ENCODE peak calls at places on chromosomes 5 and 9, in six cellular contexts. W is colonic mucosa, U is PC-3, R is GM23338, Y is K562, G is tibial nerve. Z is an unnamed sample.

GRCh38 chr5:26893078-26893477 is 145.3 kb downstream of the CDH9 start:
- DNase-seq in W (no peak), U (no peak), G (no peak), R (no peak), Y (no peak), Z (no peak)

GRCh38 chr9:81146684-81147337 is 542.5 kb downstream of the TLE1 start:
- DNase-seq in G (no peak), R (no peak), W (no peak), U (peak), Y (no peak), Z (no peak)

GRCh38 chr9:127642047-127642740 is 30.1 kb downstream of the STXBP1 start:
- DNase-seq in W (no peak), R (no peak), G (no peak), U (no peak), Y (no peak), Z (no peak)

GRCh38 chr9:5708414-5708813 is 79.5 kb downstream of the RIC1 start:
- DNase-seq in U (no peak), Y (no peak), G (no peak), W (no peak), R (no peak), Z (no peak)

GRCh38 chr5:66144074-66144798 is at the start of gene SREK1:
- DNase-seq in R (peak), Y (peak), U (peak), W (peak), G (peak), Z (peak)

GRCh38 chr9:83336696-83337095 is 201.5 kb downstream of the FRMD3 start:
- DNase-seq in Y (peak), R (no peak), G (no peak), W (no peak), U (peak), Z (no peak)

GRCh38 chr9:762217-762616 is 79.3 kb upstream of the DMRT1 start:
- DNase-seq in W (no peak), G (no peak), U (no peak), R (no peak), Y (no peak), Z (no peak)

GRCh38 chr9:136840877-136841645 is 1.2 kb upstream of the AJM1 start:
- DNase-seq in U (no peak), G (no peak), R (peak), Y (peak), W (peak), Z (no peak)

GRCh38 chr5:63145167-63145566 is 566.5 kb downstream of the LRRC70 start:
- DNase-seq in W (no peak), U (no peak), G (no peak), Y (no peak), R (no peak), Z (no peak)

GRCh38 chr5:65126670-65127069 is 355.1 kb downstream of the ADAMTS6 start:
- DNase-seq in W (no peak), G (no peak), U (no peak), Y (no peak), R (no peak), Z (no peak)

GRCh38 chr9:33148367-33149019 is 18.6 kb downstream of the B4GALT1 start:
- DNase-seq in Y (no peak), R (no peak), G (no peak), W (no peak), U (no peak), Z (no peak)

GRCh38 chr5:123514615-123515355 is 2.8 kb downstream of the CSNK1G3 start:
- DNase-seq in W (no peak), Y (no peak), U (peak), R (no peak), G (no peak), Z (no peak)

GRCh38 chr5:131218392-131218791 is 45.5 kb upstream of the CDC42SE2 start:
- DNase-seq in R (no peak), U (peak), Y (no peak), G (no peak), W (no peak), Z (no peak)

GRCh38 chr5:7876867-7877266 is 7.9 kb downstream of the MTRR start:
- DNase-seq in Y (no peak), R (no peak), G (no peak), W (no peak), U (peak), Z (no peak)

GRCh38 chr9:23683021-23683431 is 143.0 kb downstream of the ELAVL2 start:
- DNase-seq in W (no peak), Y (no peak), R (peak), G (no peak), U (peak), Z (no peak)

GRCh38 chr5:127312131-127312530 is 21.5 kb downstream of the MEGF10 start:
- DNase-seq in G (no peak), Y (no peak), U (no peak), W (peak), R (no peak), Z (no peak)

GRCh38 chr5:10595678-10596309 is 31.9 kb downstream of the ANKRD33B start:
- DNase-seq in W (peak), G (no peak), Y (peak), U (peak), R (no peak), Z (no peak)

GRCh38 chr9:16413509-16414016 is 456.9 kb downstream of the BNC2 start:
- DNase-seq in U (peak), Y (no peak), R (no peak), W (no peak), G (no peak), Z (no peak)

GRCh38 chr5:53469946-53470687 is 10.3 kb upstream of the FST start:
- DNase-seq in W (no peak), U (peak), Y (no peak), G (no peak), R (no peak), Z (no peak)

GRCh38 chr9:137492464-137493162 is 33.5 kb upstream of the NSMF start:
- DNase-seq in U (peak), G (no peak), Y (peak), W (peak), R (peak), Z (no peak)

GRCh38 chr5:68932830-68933434 is 160.9 kb upstream of the SLC30A5 start:
- DNase-seq in U (no peak), R (peak), G (no peak), Y (peak), W (no peak), Z (no peak)

GRCh38 chr5:30401479-30402058 is 791.9 kb upstream of the CDH6 start:
- DNase-seq in R (peak), G (no peak), U (peak), W (peak), Y (peak), Z (no peak)
- TF ChIP-seq CTCF in R (peak), G (no peak), U (peak), W (no peak), Y (no peak), Z (no peak)

GRCh38 chr5:119439140-119439625 is 13.1 kb upstream of the HSD17B4 start:
- DNase-seq in R (no peak), G (no peak), W (peak), U (no peak), Y (peak), Z (no peak)

GRCh38 chr5:119435436-119436132 is 16.7 kb upstream of the HSD17B4 start:
- DNase-seq in G (peak), W (peak), U (peak), Y (peak), R (peak), Z (peak)
- TF ChIP-seq CTCF in G (no peak), W (peak), U (peak), Y (peak), R (peak), Z (peak)

GRCh38 chr5:119578937-119579336 is 50.4 kb upstream of the FAM170A start:
- DNase-seq in G (no peak), Y (peak), R (peak), W (no peak), U (peak), Z (no peak)
- TF ChIP-seq CTCF in G (no peak), Y (peak), R (peak), W (no peak), U (peak), Z (no peak)

DNA sequence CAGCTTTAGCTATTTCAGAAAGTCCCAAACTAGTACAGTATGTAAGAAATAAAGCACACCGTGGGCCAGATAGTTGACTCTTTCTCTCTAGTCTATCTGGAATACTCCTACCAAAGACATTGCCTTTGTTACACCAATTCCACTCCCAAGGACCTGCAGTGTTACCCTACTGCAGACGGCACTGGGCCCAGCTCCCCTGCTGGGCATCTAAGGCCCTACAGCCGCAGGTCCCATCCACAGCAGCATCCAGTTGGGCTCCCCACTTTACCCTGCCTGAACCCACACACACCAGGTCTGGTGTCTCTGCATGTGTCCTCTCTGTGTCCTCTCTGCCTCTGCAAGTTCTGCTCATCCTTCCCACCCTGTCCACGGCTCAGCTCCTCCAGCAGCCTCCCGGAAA is 22.5 kb downstream of the TNIP1 start:
- DNase-seq in W (no peak), G (no peak), Y (no peak), R (no peak), U (no peak), Z (no peak)
- TF ChIP-seq CTCF in W (no peak), G (no peak), Y (no peak), R (peak), U (peak), Z (no peak)

GRCh38 chr9:28692012-28692411 is 1118.7 kb upstream of the C9orf72 start:
- DNase-seq in G (no peak), U (no peak), W (no peak), Y (no peak), R (no peak), Z (no peak)
- TF ChIP-seq CTCF in G (no peak), U (no peak), W (no peak), Y (no peak), R (no peak), Z (no peak)

DNA sequence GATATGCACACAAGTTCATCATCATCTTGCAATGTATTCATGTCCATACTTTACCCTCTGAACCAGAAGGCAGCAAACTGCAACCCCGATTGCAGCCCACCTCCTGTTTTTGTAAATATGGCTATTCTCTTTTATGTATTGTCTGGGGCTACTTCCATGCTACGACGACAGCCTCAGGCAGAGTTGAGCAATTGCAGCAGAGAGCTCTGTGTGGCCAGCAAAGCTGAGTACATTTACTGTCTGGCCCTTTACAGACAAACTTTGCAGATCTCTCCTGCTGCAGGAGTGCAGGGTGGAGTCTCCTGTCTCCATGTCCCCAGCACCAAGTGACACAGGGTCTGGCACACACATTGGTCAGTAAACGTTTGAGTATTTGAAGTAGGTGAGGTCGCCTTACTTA is 27.0 kb downstream of the PRRC2B start:
- DNase-seq in W (no peak), R (peak), Y (no peak), U (no peak), G (no peak), Z (no peak)
- TF ChIP-seq CTCF in W (no peak), R (no peak), Y (no peak), U (no peak), G (no peak), Z (no peak)

GRCh38 chr9:19967567-19968459 is 179.0 kb upstream of the SLC24A2 start:
- DNase-seq in G (no peak), W (no peak), U (no peak), R (peak), Y (no peak), Z (no peak)
- TF ChIP-seq CTCF in G (no peak), W (no peak), U (peak), R (peak), Y (no peak), Z (no peak)

GRCh38 chr9:123225995-123226394 is 42.4 kb downstream of the STRBP start:
- DNase-seq in G (no peak), U (peak), R (no peak), Y (peak), W (no peak), Z (no peak)
- TF ChIP-seq CTCF in G (no peak), U (no peak), R (no peak), Y (no peak), W (no peak), Z (no peak)

GRCh38 chr5:1804001-1804690 is 2.9 kb downstream of the NDUFS6 start:
- DNase-seq in G (no peak), Y (no peak), W (no peak), U (no peak), R (no peak), Z (no peak)

GRCh38 chr5:1806974-1807373 is 5.8 kb downstream of the NDUFS6 start:
- DNase-seq in W (no peak), R (no peak), G (no peak), Y (no peak), U (no peak), Z (no peak)

GRCh38 chr5:1805736-1806135 is 4.5 kb downstream of the NDUFS6 start:
- DNase-seq in U (no peak), G (no peak), R (no peak), Y (no peak), W (no peak), Z (no peak)

GRCh38 chr5:1806199-1806598 is 5.0 kb downstream of the NDUFS6 start:
- DNase-seq in W (no peak), G (no peak), U (no peak), Y (no peak), R (no peak), Z (no peak)

DNA sequence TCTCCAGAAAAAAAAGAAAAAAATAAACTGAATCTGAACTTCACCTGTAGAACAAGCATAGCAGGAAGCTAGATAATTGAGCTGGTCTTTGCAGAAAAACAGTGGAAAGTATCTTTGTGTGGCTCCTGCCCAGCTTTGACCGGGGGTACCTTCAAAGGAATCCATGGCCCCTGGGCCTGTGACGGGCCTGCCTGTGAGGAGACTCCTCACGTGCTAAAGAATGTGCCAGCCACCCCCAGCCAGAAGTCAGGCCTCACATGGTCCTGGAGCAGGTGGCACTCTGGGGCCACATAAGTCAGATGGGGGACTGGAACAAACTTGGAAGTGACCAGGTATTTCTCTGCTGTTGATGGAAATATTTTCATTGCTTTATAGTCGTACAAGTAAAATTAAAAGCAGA is 4.1 kb downstream of the NDUFS6 start:
- DNase-seq in R (no peak), W (no peak), G (no peak), Y (no peak), U (no peak), Z (no peak)
- TF ChIP-seq CTCF in R (no peak), W (no peak), G (no peak), Y (no peak), U (no peak), Z (no peak)

GRCh38 chr9:101463397-101463796 is 27.8 kb upstream of the ALDOB start:
- DNase-seq in R (no peak), W (no peak), Y (no peak), G (no peak), U (peak), Z (no peak)

GRCh38 chr9:101467690-101468089 is 32.1 kb upstream of the ALDOB start:
- DNase-seq in W (no peak), G (no peak), Y (no peak), U (no peak), R (no peak), Z (no peak)

GRCh38 chr9:101466863-101467262 is 31.3 kb upstream of the ALDOB start:
- DNase-seq in U (no peak), G (no peak), W (no peak), R (no peak), Y (no peak), Z (no peak)

GRCh38 chr9:101468116-101468515 is 32.5 kb upstream of the ALDOB start:
- DNase-seq in W (no peak), U (no peak), Y (no peak), R (peak), G (no peak), Z (no peak)

GRCh38 chr9:101465330-101465915 is 29.8 kb upstream of the ALDOB start:
- DNase-seq in G (no peak), U (peak), W (peak), Y (peak), R (peak), Z (no peak)
- TF ChIP-seq CTCF in G (peak), U (peak), W (peak), Y (peak), R (peak), Z (no peak)

Z was measured in activated B cell treated with CpG ODN at 0.5 μM for 24 hours.